ENCODE peak calls at places on chromosomes 16 and 17, in four cellular contexts. Q is A549, J is H1, K is K562. H is an unnamed sample.

GRCh38 chr17:82981141-82981540 is 98.3 kb upstream of the METRNL start:
- DNase-seq in K (no peak), Q (no peak), J (no peak), H (no peak)

GRCh38 chr16:75039941-75040340 is 41.1 kb downstream of the ZNRF1 start:
- DNase-seq in K (no peak), J (no peak), Q (no peak), H (no peak)

GRCh38 chr16:83689385-83689831 is 118.4 kb upstream of the HSBP1 start:
- DNase-seq in Q (no peak), J (no peak), K (no peak), H (no peak)

GRCh38 chr17:20032636-20033035 is 23.5 kb downstream of the SPECC1 start:
- DNase-seq in K (no peak), Q (no peak), J (no peak), H (no peak)

GRCh38 chr17:64180089-64180488 is 50.1 kb upstream of the ERN1 start:
- DNase-seq in Q (no peak), K (no peak), J (no peak), H (no peak)

GRCh38 chr17:72358465-72358864 is 237.6 kb downstream of the SOX9 start:
- DNase-seq in J (no peak), K (no peak), Q (no peak), H (no peak)

GRCh38 chr16:49856741-49857330 is 924 bp upstream of the ZNF423 start:
- DNase-seq in J (peak), Q (peak), K (peak), H (peak)

GRCh38 chr16:79698341-79698753 is 97.8 kb upstream of the MAF start:
- DNase-seq in Q (no peak), K (no peak), J (no peak), H (no peak)

GRCh38 chr16:10743227-10743609 is 424 bp upstream of the NUBP1 start:
- DNase-seq in K (no peak), J (no peak), Q (peak), H (no peak)

GRCh38 chr17:35242805-35243458 is at the start of gene SLFN5:
- DNase-seq in J (peak), Q (peak), K (peak), H (peak)

GRCh38 chr16:86224126-86224525 is 286.2 kb upstream of the FOXF1 start:
- DNase-seq in J (no peak), Q (no peak), K (no peak), H (no peak)

GRCh38 chr16:86221085-86221484 is 289.2 kb upstream of the FOXF1 start:
- DNase-seq in J (no peak), Q (no peak), K (no peak), H (no peak)

GRCh38 chr16:86220552-86220951 is 289.8 kb upstream of the FOXF1 start:
- DNase-seq in Q (no peak), K (no peak), J (no peak), H (no peak)

GRCh38 chr16:86222965-86223551 is 287.3 kb upstream of the FOXF1 start:
- DNase-seq in Q (no peak), K (no peak), J (no peak), H (no peak)

GRCh38 chr16:86222541-86222940 is 287.8 kb upstream of the FOXF1 start:
- DNase-seq in J (no peak), Q (no peak), K (no peak), H (no peak)
- TF ChIP-seq RNF2 in J (no peak), Q (no peak), K (no peak), H (no peak)

DNA sequence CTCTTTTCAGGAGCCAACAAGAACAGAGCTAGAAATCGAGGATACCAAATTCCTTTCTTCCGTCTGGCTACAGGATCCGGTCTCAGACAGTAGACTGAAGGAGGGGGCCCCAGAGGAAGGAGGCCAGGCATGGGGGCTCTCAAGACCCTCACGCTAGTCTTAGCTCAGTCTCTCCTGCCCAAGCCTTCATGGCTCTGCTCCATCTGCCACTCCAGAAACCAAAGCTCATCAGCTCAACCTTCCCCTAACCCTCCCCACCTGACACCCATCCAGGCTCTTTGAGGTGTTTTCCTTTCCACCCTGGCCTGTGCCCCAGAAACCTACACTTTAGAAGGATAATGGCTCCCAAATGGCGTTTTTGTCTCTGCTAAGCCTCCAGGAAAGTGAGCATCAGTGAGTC is 6.2 kb upstream of the TMEM92 start:
- DNase-seq in Q (no peak), J (no peak), K (no peak), H (no peak)
- TF ChIP-seq RNF2 in Q (no peak), J (no peak), K (no peak), H (no peak)

GRCh38 chr16:20385844-20386832 is 18.4 kb downstream of the PDILT start:
- DNase-seq in K (peak), J (peak), Q (peak), H (peak)

GRCh38 chr16:20380782-20381181 is 23.8 kb downstream of the PDILT start:
- DNase-seq in J (no peak), Q (no peak), K (no peak), H (no peak)

GRCh38 chr16:20383106-20384029 is 21.2 kb downstream of the PDILT start:
- DNase-seq in Q (peak), J (peak), K (peak), H (peak)

GRCh38 chr16:20377181-20377580 is 24.7 kb upstream of the UMOD start:
- DNase-seq in J (no peak), K (no peak), Q (no peak), H (no peak)

GRCh38 chr16:20382202-20382948 is 22.2 kb downstream of the PDILT start:
- DNase-seq in J (no peak), K (peak), Q (no peak), H (no peak)
- TF ChIP-seq RNF2 in J (no peak), K (no peak), Q (no peak), H (no peak)

GRCh38 chr17:43768382-43768781 is 9.8 kb upstream of the SOST start:
- DNase-seq in J (no peak), Q (no peak), K (peak), H (no peak)
- TF ChIP-seq RNF2 in J (no peak), Q (no peak), K (no peak), H (no peak)

DNA sequence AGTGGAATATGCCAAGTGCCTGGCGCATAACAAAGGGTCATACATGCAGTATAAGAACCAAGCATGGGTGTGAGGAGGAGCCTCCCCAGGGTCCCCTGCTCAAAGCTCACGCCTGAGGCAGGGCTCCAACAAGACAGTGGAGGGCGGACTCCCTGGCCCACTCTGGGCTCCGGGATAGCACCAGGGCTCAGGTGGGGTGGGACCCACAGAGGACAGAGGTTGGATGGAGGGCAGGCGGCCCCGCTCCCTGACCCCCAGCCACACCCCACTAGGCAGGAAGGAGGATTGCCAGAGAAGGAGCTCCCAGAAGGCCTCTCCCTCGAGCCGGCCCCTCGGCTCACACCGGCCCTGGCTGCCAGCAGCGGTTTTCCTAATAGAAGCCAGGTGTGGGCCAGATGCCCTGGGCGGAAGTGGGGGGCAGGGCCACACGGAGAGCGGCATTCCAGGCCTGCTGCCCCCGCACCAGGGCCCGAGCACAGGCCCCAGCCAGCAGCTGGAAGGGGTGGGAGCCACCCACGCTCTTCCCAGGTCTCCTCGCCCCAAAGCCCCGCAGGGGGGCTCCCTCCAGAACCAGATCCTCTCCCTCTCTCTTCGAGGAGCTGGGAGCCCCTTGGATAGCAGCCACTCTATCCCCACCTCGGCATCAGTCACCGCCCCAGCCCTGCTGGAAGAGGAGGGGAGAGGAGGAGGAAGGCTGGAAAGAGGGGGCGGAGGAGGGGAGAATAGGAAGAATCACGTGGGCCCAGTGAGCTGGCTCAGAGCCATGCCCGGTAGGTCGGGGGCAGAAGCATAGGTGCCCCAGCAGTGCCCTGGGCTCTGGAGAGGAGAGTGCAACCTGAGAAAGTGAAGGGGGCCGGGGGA is 21.0 kb downstream of the VASN start:
- DNase-seq in J (peak), K (no peak), Q (no peak), H (no peak)
- TF ChIP-seq RNF2 in J (no peak), K (no peak), Q (no peak), H (no peak)

DNA sequence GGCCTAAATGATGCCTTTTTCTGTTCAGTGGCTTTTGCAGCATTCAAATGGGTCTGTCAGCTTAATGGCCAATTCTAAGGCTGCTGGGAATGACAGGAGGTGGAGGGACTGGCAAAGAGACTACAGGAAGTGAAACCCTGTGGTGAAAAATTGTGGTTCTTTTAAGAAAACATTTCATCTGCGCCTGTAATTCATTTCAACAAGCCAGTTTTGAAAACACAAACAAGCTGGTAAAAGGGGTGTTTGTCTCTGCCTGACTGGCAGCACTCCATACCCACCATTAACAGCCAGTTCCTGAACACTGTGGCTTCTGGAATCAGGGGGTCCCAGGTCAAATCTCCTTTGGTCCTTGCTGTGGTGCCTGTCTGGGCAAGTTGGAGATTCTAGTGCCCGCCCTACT is 3.6 kb upstream of the KDM8 start:
- DNase-seq in Q (no peak), K (no peak), J (no peak), H (no peak)
- TF ChIP-seq RNF2 in Q (no peak), K (no peak), J (no peak), H (no peak)